ENCODE peak calls at places on chromosome 22, in six cellular contexts. K is spleen, S is heart left ventricle, M is thyroid gland, W is mammary epithelial cell, I is endothelial cell of umbilical vein. E is an unnamed sample. For H3K36me3, the result is how much of the 10 kb centered on the place peaks cover.

GRCh38 chr22:36764060-36764459 is 11.9 kb downstream of the IFT27 start:
- DNase-seq in W (no peak), K (peak), I (no peak), S (no peak), M (no peak), E (no peak)

GRCh38 chr22:50012201-50013181 is at the start of gene IL17REL:
- DNase-seq in I (no peak), S (no peak), M (no peak), W (no peak), K (no peak), E (no peak)

GRCh38 chr22:36330655-36331305 is 57.0 kb downstream of the MYH9 start:
- DNase-seq in K (peak), W (no peak), M (no peak), I (peak), S (peak), E (peak)

GRCh38 chr22:24521791-24522245 is 26.7 kb downstream of the UPB1 start:
- DNase-seq in K (no peak), S (no peak), W (peak), I (peak), M (peak), E (peak)

GRCh38 chr22:22554324-22555284 is 4.5 kb downstream of the PRAME start:
- DNase-seq in M (no peak), K (no peak), I (no peak), W (no peak), S (no peak), E (no peak)

GRCh38 chr22:49053574-49053973 is 774.1 kb downstream of the BRD1 start:
- DNase-seq in S (no peak), I (no peak), W (no peak), M (no peak), K (no peak), E (no peak)

GRCh38 chr22:49158741-49159564 is 668.7 kb downstream of the BRD1 start:
- DNase-seq in K (peak), S (no peak), W (no peak), M (no peak), I (no peak), E (no peak)

GRCh38 chr22:23233084-23233501 is 52.8 kb downstream of the BCR start:
- DNase-seq in K (no peak), S (peak), M (no peak), W (no peak), I (no peak), E (no peak)

GRCh38 chr22:49266561-49267519 is 560.8 kb downstream of the BRD1 start:
- DNase-seq in S (no peak), K (no peak), M (no peak), I (no peak), W (no peak), E (no peak)

GRCh38 chr22:37655252-37655563 is 3.3 kb upstream of the PDXP start:
- DNase-seq in M (no peak), K (no peak), W (no peak), I (no peak), S (no peak), E (no peak)

GRCh38 chr22:36197065-36197440 is 4.6 kb downstream of the APOL4 start:
- DNase-seq in K (no peak), W (no peak), M (peak), I (peak), S (peak), E (peak)

GRCh38 chr22:28053871-28054621 is 135.0 kb upstream of the PITPNB start:
- DNase-seq in S (no peak), W (no peak), M (no peak), K (no peak), I (peak), E (no peak)

DNA sequence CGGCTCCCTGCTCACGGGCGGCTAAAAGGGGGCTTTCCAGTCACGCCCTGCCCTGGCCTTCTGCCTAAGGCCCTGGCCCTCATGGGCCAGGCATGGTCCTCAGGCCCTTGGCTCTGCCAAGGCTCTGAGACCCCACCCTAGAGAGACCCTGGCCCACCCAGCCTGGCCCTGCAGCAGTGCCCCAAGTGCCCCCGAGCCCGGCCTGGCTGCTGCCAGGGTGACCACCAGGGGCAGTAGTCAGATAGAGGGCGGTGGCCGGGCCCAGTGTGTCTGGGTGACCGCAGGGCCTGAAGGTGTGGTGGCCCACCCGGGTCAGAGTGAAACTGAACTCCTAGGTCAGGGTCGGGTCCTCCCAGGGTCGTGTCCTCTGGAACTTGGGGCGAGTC is 29.4 kb upstream of the CCDC188 start:
- DNase-seq in S (no peak), K (no peak), I (no peak), M (no peak), W (no peak), E (no peak)
- TF ChIP-seq CTCF in S (peak), K (no peak), I (peak), M (no peak), W (peak), E (peak)

DNA sequence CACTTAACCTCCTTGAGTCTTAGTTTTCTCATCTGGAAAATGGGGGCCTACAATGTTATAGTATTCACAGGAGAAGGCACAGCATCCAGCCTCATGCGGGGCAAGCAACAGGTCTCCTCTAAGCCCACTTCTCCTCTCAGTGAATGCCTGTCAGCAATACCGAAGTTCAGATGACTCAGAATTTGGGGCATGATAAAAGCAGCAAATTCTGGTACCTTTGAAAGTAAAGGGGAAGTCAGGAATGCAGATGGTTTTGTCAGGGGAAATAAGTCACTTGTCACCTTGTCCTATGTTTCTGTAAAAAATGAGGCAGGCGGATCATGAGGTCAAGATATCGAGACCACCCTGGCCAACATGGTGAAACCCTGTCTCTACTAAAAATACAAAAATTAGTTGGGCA is 350.2 kb downstream of the LARGE1 start:
- DNase-seq in M (no peak), W (no peak), K (no peak), S (no peak), I (no peak), E (no peak)
- H3K27ac ChIP-seq in M (no peak), W (no peak), K (peak), S (no peak), I (no peak), E (no peak)

GRCh38 chr22:21448627-21449416 is 18.4 kb upstream of the TMEM191C start:
- DNase-seq in S (peak), K (no peak), I (no peak), W (no peak), M (peak), E (no peak)

GRCh38 chr22:21445437-21446127 is 21.6 kb upstream of the TMEM191C start:
- DNase-seq in W (no peak), S (peak), K (no peak), M (no peak), I (no peak), E (no peak)

GRCh38 chr22:21446128-21446826 is 20.9 kb upstream of the TMEM191C start:
- DNase-seq in K (peak), M (no peak), I (no peak), S (peak), W (no peak), E (no peak)

GRCh38 chr22:21447694-21448402 is 19.3 kb upstream of the TMEM191C start:
- DNase-seq in S (peak), W (no peak), K (peak), I (no peak), M (peak), E (no peak)

GRCh38 chr22:21446827-21447690 is 20.1 kb upstream of the TMEM191C start:
- DNase-seq in M (no peak), I (no peak), S (peak), W (no peak), K (peak), E (no peak)
- H3K36me3 ChIP-seq in M (under half), I (under half), S (under half), W (under half), K (under half), E (under half)

GRCh38 chr22:48051796-48052620 is 1289.6 kb downstream of the TBC1D22A start:
- DNase-seq in W (no peak), I (no peak), S (no peak), K (no peak), M (no peak), E (no peak)
- TF ChIP-seq CTCF in W (no peak), I (no peak), S (no peak), K (no peak), M (no peak), E (no peak)

DNA sequence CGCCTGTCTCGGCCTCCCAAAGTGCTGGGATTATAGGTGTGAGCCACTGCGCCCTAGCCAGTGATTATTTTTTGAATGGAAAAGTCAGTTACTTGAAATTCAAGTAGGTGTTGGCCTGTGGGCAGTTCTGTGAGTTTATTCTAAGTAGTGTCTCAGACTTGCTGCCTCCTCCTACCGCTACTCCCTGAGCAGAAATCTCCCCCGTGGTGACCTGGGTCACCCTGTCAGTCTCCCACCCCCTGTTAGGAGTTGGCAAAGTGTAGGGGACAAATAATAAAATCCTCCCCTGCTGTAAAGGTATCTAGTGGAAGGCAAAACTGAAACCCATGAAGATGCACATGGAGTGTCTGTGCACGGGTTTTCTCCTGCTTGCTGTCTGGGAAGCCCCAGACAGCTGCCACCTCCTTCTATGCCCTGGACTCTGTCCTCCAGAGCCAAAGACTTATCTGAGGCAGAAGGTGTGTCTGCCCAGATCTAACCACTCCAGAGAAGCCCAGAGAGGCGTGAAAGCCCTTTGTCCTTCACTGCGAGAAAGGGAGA is 26.3 kb downstream of the SNAP29 start:
- DNase-seq in M (no peak), I (no peak), S (no peak), W (no peak), K (no peak), E (no peak)
- H3K27ac ChIP-seq in M (no peak), I (no peak), S (peak), W (no peak), K (peak), E (no peak)